ENCODE peak calls at places on chromosomes 2 and 18, in four cellular contexts. C is stimulated activated CD8-positive, alpha-beta memory T cell treated with anti-CD3 and anti-CD28 coated beads, Interleukin-12 subunit alpha, Interleukin-12 subunit beta, amount 100 ng/mL, for 4 hours; G is GM12865; X is T-helper 9 cell. V is an unnamed sample.

GRCh38 chr2:186503827-186504606 is 18.0 kb downstream of the ZC3H15 start:
- DNase-seq in C (no peak), G (peak), X (no peak), V (peak)

GRCh38 chr18:77170850-77171410 is 38.3 kb upstream of the MBP start:
- DNase-seq in C (no peak), G (no peak), X (no peak), V (peak)

GRCh38 chr18:69580107-69580506 is 179.4 kb downstream of the DOK6 start:
- DNase-seq in C (no peak), G (peak), X (no peak), V (no peak)

GRCh38 chr2:108220942-108221541 is 18.7 kb upstream of the SULT1C3 start:
- DNase-seq in C (no peak), G (no peak), X (no peak), V (peak)

GRCh38 chr2:232927793-232928563 is 57.9 kb downstream of the SNORC start:
- DNase-seq in C (no peak), G (no peak), X (no peak), V (peak)

GRCh38 chr18:3652380-3653262 is 202.6 kb downstream of the TGIF1 start:
- DNase-seq in C (peak), G (no peak), X (no peak), V (no peak)

GRCh38 chr2:218228366-218229092 is 11.5 kb downstream of the ARPC2 start:
- DNase-seq in C (no peak), G (no peak), X (no peak), V (no peak)

GRCh38 chr2:144645055-144645778 is 125.3 kb upstream of the ZEB2 start:
- DNase-seq in C (no peak), G (no peak), X (no peak), V (no peak)

GRCh38 chr2:29528891-29529520 is 392.4 kb downstream of the ALK start:
- DNase-seq in C (no peak), G (no peak), X (no peak), V (no peak)

GRCh38 chr18:32446780-32447179 is 23.9 kb downstream of the GAREM1 start:
- DNase-seq in C (no peak), G (no peak), X (no peak), V (no peak)

GRCh38 chr2:102000813-102001766 is 9.3 kb downstream of the IL1R2 start:
- DNase-seq in C (no peak), G (peak), X (no peak), V (no peak)

GRCh38 chr2:177882501-177882900 is 190.1 kb downstream of the PDE11A start:
- DNase-seq in C (no peak), G (no peak), X (no peak), V (no peak)

GRCh38 chr18:51643483-51643882 is 446.0 kb upstream of the MEX3C start:
- DNase-seq in C (no peak), G (no peak), X (no peak), V (no peak)

GRCh38 chr2:98822301-98823164 is 91.6 kb upstream of the MGAT4A start:
- DNase-seq in C (peak), G (no peak), X (peak), V (peak)

GRCh38 chr2:190996338-190996946 is 17.5 kb downstream of the STAT1 start:
- DNase-seq in C (no peak), G (peak), X (no peak), V (no peak)

GRCh38 chr2:3195865-3196504 is 181.6 kb downstream of the EIPR1 start:
- DNase-seq in C (no peak), G (no peak), X (no peak), V (no peak)

GRCh38 chr2:136787970-136788369 is 22.6 kb downstream of the THSD7B start:
- DNase-seq in C (no peak), G (no peak), X (no peak), V (no peak)

GRCh38 chr2:26298638-26299393 is 47.1 kb upstream of the SELENOI start:
- DNase-seq in C (no peak), G (peak), X (no peak), V (peak)

GRCh38 chr18:74152906-74153305 is 4.6 kb downstream of the TIMM21 start:
- DNase-seq in C (no peak), G (no peak), X (no peak), V (no peak)

GRCh38 chr2:67719351-67719750 is 322.2 kb downstream of the ETAA1 start:
- DNase-seq in C (no peak), G (no peak), X (no peak), V (no peak)

GRCh38 chr2:157056200-157056676 is 201.3 kb upstream of the GALNT5 start:
- DNase-seq in C (no peak), G (no peak), X (no peak), V (no peak)

GRCh38 chr18:5298156-5298852 is 2.8 kb upstream of the ZBTB14 start:
- DNase-seq in C (no peak), G (no peak), X (no peak), V (no peak)

GRCh38 chr2:233092446-233093438 is 32.6 kb downstream of the INPP5D start:
- DNase-seq in C (no peak), G (peak), X (no peak), V (no peak)